ENCODE peak calls at places on chromosome 5, in four cellular contexts. U is upper lobe of left lung, R is uterus, D is Peyer's patch. X is an unnamed sample.

GRCh38 chr5:52794519-52794918 is 6.8 kb downstream of the ITGA1 start:
- DNase-seq in U (no peak), R (no peak), D (no peak), X (no peak)

GRCh38 chr5:55568629-55569512 is 34.1 kb upstream of the PLPP1 start:
- DNase-seq in U (no peak), R (no peak), D (no peak), X (no peak)

GRCh38 chr5:98638111-98638510 is 135.4 kb upstream of the RGMB start:
- DNase-seq in U (no peak), R (no peak), D (no peak), X (no peak)

GRCh38 chr5:56273376-56274005 is 40.4 kb upstream of the ANKRD55 start:
- DNase-seq in U (no peak), R (no peak), D (no peak), X (no peak)

GRCh38 chr5:100803391-100803790 is 99.7 kb downstream of the ST8SIA4 start:
- DNase-seq in U (no peak), R (no peak), D (no peak), X (no peak)

GRCh38 chr5:56815657-56816545 is 552 bp downstream of the MAP3K1 start:
- DNase-seq in U (no peak), R (peak; percentile 30), D (peak; percentile 55), X (no peak)

GRCh38 chr5:35183243-35183955 is 46.9 kb downstream of the PRLR start:
- DNase-seq in U (no peak), R (peak; percentile 34), D (no peak), X (no peak)

GRCh38 chr5:93596676-93597441 is 13.8 kb downstream of the NR2F1 start:
- DNase-seq in U (peak; percentile 82), R (no peak), D (no peak), X (peak; percentile 80)

GRCh38 chr5:55421074-55421529 is 113.3 kb downstream of the MTREX start:
- DNase-seq in U (no peak), R (no peak), D (no peak), X (no peak)

GRCh38 chr5:134846641-134846960 is 833 bp downstream of the C5orf24 start:
- DNase-seq in U (no peak), R (no peak), D (no peak), X (no peak)

GRCh38 chr5:15203376-15203775 is 296.6 kb upstream of the FBXL7 start:
- DNase-seq in U (no peak), R (no peak), D (no peak), X (no peak)

GRCh38 chr5:95712347-95712958 is 18.7 kb upstream of the RHOBTB3 start:
- DNase-seq in U (no peak), R (no peak), D (no peak), X (no peak)

GRCh38 chr5:64164166-64164565 is 1.5 kb upstream of the RNF180 start:
- DNase-seq in U (no peak), R (no peak), D (no peak), X (no peak)

GRCh38 chr5:180641566-180641900 is 7.9 kb downstream of the FLT4 start:
- DNase-seq in U (peak; percentile 39), R (peak; percentile 5), D (no peak), X (no peak)

DNA sequence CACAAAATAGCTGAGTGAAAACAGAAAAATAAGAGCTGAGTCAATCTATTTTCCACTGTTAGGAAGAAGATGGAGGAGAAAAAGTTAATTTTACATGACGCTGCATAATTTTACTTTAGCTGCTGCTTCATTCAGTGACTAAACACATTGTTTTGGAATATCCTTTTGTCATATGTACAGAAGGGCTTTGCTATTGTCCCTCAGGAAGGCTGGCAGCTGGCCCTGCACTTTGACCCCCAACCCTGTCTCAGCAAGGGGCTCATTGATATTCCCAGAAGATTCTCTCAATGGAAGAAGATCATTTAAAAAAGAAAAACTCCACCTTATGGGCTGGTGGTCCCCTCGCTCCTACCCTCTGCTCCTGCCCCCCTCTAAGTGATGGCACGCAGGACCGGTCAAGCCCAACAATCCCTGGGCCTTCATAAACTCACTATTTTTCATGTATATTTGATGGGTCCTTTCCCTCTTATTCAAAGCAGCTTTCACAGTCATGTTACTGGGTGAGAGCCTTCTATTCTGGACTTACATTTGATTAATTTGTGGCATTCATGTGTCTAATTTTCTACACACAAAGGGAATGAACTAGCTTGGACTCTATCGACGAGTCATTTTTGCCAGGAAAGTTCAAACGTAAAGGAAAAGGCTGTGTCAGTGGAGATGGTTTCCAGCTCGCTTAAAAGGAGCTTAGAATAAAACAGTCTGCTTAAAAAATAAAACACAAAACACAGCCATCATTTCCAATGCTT is 104.8 kb downstream of the EFNA5 start:
- DNase-seq in U (no peak), R (no peak), D (no peak), X (no peak)
- H3K27ac ChIP-seq in U (no peak overlapping the region), R (no peak overlapping the region), D (no peak overlapping the region), X (no peak overlapping the region)

GRCh38 chr5:38555354-38556114 is 912 bp downstream of the LIFR start:
- DNase-seq in U (no peak), R (no peak), D (no peak), X (no peak)

GRCh38 chr5:38557309-38557710 is 864 bp upstream of the LIFR start:
- DNase-seq in U (no peak), R (no peak), D (no peak), X (no peak)

GRCh38 chr5:38556599-38557308 is at the start of gene LIFR:
- DNase-seq in U (peak; percentile 96), R (peak; percentile 80), D (no peak), X (no peak)

GRCh38 chr5:38554860-38555259 is 1.6 kb downstream of the LIFR start:
- DNase-seq in U (no peak), R (no peak), D (no peak), X (no peak)

GRCh38 chr5:38556115-38556598 is 289 bp downstream of the LIFR start:
- DNase-seq in U (no peak), R (no peak), D (no peak), X (no peak)
- TF ChIP-seq POLR2A in U (no peak), R (peak; percentile 62), D (no peak), X (no peak)

DNA sequence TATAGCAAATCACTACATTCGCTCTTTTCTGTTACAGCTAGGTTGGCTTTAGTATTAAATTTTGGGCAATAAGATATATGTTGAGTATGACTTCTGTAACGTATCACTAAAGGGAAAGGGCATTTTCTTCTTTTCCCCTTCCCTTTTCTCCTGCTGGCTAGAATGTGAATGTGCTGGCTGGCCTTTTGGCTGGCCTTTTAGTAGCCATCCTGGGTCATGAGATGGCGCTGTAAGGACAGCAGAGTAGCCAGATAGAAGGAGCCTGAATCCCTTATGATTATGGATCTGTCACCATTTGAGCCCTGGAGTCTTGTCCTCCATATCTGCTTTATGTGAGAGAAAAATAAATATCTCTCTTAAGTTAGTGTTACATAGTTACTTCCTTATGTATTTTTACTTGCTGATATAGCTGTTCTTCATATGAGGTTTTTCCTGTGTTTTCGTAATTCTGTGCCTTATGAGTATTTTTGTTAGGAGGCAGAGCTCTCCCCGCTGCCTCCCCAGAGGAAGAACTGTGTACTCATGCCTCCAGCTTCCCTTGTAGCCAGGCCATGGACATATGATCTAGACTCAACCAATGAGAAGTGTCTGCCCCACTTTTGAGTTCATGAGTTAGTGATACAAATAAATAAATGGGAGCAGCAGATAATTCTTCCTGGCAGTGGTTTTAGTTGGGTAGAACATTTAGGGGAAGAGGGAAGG is 65.9 kb downstream of the NDUFAF2 start:
- DNase-seq in U (no peak), R (no peak), D (no peak), X (no peak)
- TF ChIP-seq CTCF in U (no peak), R (no peak), D (no peak), X (no peak)

DNA sequence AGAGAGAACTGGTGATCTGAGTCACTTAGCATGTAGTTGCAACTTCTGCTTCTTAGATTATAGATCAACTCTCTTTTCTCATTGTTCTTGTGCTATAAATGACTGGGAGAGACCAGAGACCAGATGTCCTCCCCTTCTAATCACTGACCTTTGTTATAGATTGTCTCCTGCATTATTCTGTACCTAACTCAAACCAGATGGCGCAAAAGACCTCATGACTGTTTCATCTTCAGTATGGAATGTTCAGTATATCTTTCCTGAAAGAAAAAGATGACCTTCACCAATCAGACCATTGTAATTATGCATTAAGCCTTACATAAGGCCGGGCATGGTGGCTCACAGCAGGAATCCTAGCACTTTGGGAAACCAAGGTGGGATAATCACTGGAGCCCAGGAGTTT is 30.5 kb upstream of the ADAM19 start:
- DNase-seq in U (no peak), R (no peak), D (no peak), X (no peak)
- H3K27ac ChIP-seq in U (no peak overlapping the region), R (no peak overlapping the region), D (no peak overlapping the region), X (no peak overlapping the region)

DNA sequence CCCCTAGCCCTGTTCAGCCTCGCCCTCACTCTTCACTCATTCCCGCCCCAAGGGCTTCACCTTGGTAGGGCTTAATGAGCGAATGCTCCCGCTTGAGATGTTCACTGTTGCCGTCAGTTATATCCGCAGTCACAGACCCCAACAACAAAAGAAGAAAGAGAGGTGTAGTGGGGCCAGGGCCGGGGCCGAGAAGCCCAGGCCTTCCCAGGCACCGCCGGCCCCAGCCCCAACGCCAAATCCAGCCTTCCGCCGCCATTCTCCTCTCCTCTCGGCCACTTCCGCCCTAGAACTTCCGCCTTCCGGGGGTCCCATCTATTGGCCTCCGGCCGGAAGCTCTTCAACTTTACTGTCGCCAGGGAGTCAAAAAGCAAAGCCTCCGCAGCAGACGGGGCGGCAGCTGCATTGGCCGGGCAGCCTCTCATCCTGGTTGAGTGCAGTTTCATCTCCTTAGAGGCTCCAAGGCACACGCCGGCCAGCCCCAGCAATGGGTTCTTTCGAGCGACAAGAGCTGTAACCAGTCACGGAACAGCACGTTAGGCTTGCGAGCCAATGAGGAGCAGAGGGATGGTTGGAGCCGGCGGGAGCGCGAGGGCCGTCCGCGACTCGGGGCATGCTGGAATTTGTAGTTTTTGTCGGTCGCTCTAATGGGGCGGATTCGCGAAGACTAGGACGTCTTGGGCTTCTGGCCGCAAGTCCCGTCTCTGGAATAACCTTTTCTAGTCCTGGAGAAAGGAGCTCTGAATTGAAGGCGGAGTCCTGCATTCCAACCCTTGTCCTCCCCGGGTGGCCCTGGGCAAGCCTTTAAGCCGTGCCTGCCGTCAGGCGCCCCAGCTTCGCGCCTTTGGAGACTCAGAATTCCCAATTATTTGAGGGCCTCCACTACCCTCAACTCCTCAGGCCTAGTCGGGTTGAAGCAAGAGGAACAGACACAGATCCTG is at the start of gene LMAN2:
- DNase-seq in U (peak; percentile 94), R (peak; percentile 92), D (peak; percentile 91), X (peak; percentile 94)
- TF ChIP-seq POLR2A in U (no peak), R (no peak), D (peak; percentile 59), X (no peak)

GRCh38 chr5:136276087-136276486 is 83.1 kb upstream of the SMIM32 start:
- DNase-seq in U (no peak), R (no peak), D (no peak), X (no peak)

GRCh38 chr5:136269978-136270377 is 77.0 kb upstream of the SMIM32 start:
- DNase-seq in U (no peak), R (no peak), D (no peak), X (no peak)

GRCh38 chr5:136276946-136277345 is 84.0 kb upstream of the SMIM32 start:
- DNase-seq in U (no peak), R (no peak), D (no peak), X (no peak)

GRCh38 chr5:136279314-136279713 is 86.0 kb downstream of the TRPC7 start:
- DNase-seq in U (no peak), R (no peak), D (no peak), X (no peak)

DNA sequence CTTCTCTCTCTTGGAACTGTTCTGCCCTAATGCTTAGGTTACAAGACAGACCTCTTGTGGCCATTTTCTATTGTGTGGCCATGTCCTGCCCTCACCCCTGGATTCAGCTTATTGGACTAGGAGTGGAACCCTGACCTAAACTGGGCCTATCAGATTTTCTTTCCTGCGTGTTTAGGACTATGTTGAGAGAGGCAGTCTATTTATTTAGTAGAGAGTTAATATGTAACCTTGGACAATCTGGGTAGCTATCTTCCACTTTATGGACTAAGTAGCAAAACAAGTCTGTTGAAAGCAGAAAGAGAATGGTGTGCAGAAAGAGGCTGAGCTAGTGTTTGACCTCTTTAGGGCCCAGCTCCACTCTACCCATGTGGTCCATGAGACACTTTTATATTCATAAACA is 82.6 kb upstream of the SMIM32 start:
- DNase-seq in U (no peak), R (no peak), D (no peak), X (no peak)
- TF ChIP-seq CTCF in U (no peak), R (no peak), D (no peak), X (no peak)

X was measured in vagina.